ENCODE peak calls at places on chromosomes 16 and 17, in seven cellular contexts. One of them, this sample, is unnamed.

GRCh38 chr17:57110579-57111367 is 25.7 kb downstream of the AKAP1 start:
- DNase-seq in Caco-2: no peak
- DNase-seq in testis: no peak
- DNase-seq in thoracic aorta: no peak
- DNase-seq in CD8-positive, alpha-beta T cell: no peak
- DNase-seq in mucosa of descending colon: no peak
- DNase-seq in DND-41: no peak
- DNase-seq in this sample: no peak

GRCh38 chr16:27639588-27640276 is 89.8 kb downstream of the KATNIP start:
- DNase-seq in Caco-2: peak; percentile 52
- DNase-seq in testis: peak; percentile 56
- DNase-seq in thoracic aorta: no peak
- DNase-seq in CD8-positive, alpha-beta T cell: no peak
- DNase-seq in mucosa of descending colon: peak; percentile 65
- DNase-seq in DND-41: peak; percentile 45
- DNase-seq in this sample: no peak

GRCh38 chr16:81838794-81839193 is 59.7 kb downstream of the PLCG2 start:
- DNase-seq in Caco-2: no peak
- DNase-seq in testis: no peak
- DNase-seq in thoracic aorta: no peak
- DNase-seq in CD8-positive, alpha-beta T cell: no peak
- DNase-seq in mucosa of descending colon: no peak
- DNase-seq in DND-41: no peak
- DNase-seq in this sample: no peak

GRCh38 chr16:11211977-11212818 is 43.8 kb downstream of the SOCS1 start:
- DNase-seq in Caco-2: no peak
- DNase-seq in testis: no peak
- DNase-seq in thoracic aorta: no peak
- DNase-seq in CD8-positive, alpha-beta T cell: no peak
- DNase-seq in mucosa of descending colon: no peak
- DNase-seq in DND-41: no peak
- DNase-seq in this sample: no peak

GRCh38 chr16:89922884-89923639 is at the start of gene TUBB3:
- DNase-seq in Caco-2: peak; percentile 90
- DNase-seq in testis: peak; percentile 77
- DNase-seq in thoracic aorta: no peak
- DNase-seq in CD8-positive, alpha-beta T cell: no peak
- DNase-seq in mucosa of descending colon: peak; percentile 69
- DNase-seq in DND-41: no peak
- DNase-seq in this sample: peak; percentile 41

GRCh38 chr17:21214777-21215541 is 998 bp upstream of the TMEM11 start:
- DNase-seq in Caco-2: no peak
- DNase-seq in testis: no peak
- DNase-seq in thoracic aorta: no peak
- DNase-seq in CD8-positive, alpha-beta T cell: no peak
- DNase-seq in mucosa of descending colon: peak; percentile 25
- DNase-seq in DND-41: peak; percentile 41
- DNase-seq in this sample: no peak

GRCh38 chr17:74529243-74529642 is 2.0 kb downstream of the CD300LB start:
- DNase-seq in Caco-2: no peak
- DNase-seq in testis: peak; percentile 7
- DNase-seq in thoracic aorta: no peak
- DNase-seq in CD8-positive, alpha-beta T cell: no peak
- DNase-seq in mucosa of descending colon: no peak
- DNase-seq in DND-41: no peak
- DNase-seq in this sample: no peak

GRCh38 chr17:39668141-39668924 is at the start of gene PNMT:
- DNase-seq in Caco-2: peak; percentile 85
- DNase-seq in testis: peak; percentile 82
- DNase-seq in thoracic aorta: no peak
- DNase-seq in CD8-positive, alpha-beta T cell: peak; percentile 54
- DNase-seq in mucosa of descending colon: peak; percentile 86
- DNase-seq in DND-41: no peak
- DNase-seq in this sample: peak; percentile 57

GRCh38 chr16:25734473-25735100 is 42.8 kb downstream of the HS3ST4 start:
- DNase-seq in Caco-2: no peak
- DNase-seq in testis: no peak
- DNase-seq in thoracic aorta: no peak
- DNase-seq in CD8-positive, alpha-beta T cell: no peak
- DNase-seq in mucosa of descending colon: no peak
- DNase-seq in DND-41: no peak
- DNase-seq in this sample: no peak

GRCh38 chr17:80474231-80474932 is 2.0 kb downstream of the NPTX1 start:
- DNase-seq in Caco-2: peak; percentile 65
- DNase-seq in testis: no peak
- DNase-seq in thoracic aorta: no peak
- DNase-seq in CD8-positive, alpha-beta T cell: no peak
- DNase-seq in mucosa of descending colon: no peak
- DNase-seq in DND-41: no peak
- DNase-seq in this sample: no peak

GRCh38 chr17:37527249-37527851 is 37.7 kb downstream of the DUSP14 start:
- DNase-seq in Caco-2: peak; percentile 70
- DNase-seq in testis: no peak
- DNase-seq in thoracic aorta: no peak
- DNase-seq in CD8-positive, alpha-beta T cell: no peak
- DNase-seq in mucosa of descending colon: peak; percentile 32
- DNase-seq in DND-41: peak; percentile 42
- DNase-seq in this sample: no peak

GRCh38 chr17:74374786-74375185 is 7.5 kb downstream of the GPR142 start:
- DNase-seq in Caco-2: no peak
- DNase-seq in testis: no peak
- DNase-seq in thoracic aorta: no peak
- DNase-seq in CD8-positive, alpha-beta T cell: no peak
- DNase-seq in mucosa of descending colon: no peak
- DNase-seq in DND-41: no peak
- DNase-seq in this sample: no peak

GRCh38 chr17:35947156-35947585 is 3.7 kb upstream of the LYZL6 start:
- DNase-seq in Caco-2: peak; percentile 76
- DNase-seq in testis: peak; percentile 60
- DNase-seq in thoracic aorta: no peak
- DNase-seq in CD8-positive, alpha-beta T cell: peak; percentile 29
- DNase-seq in mucosa of descending colon: peak; percentile 71
- DNase-seq in DND-41: peak; percentile 67
- DNase-seq in this sample: peak; percentile 11

GRCh38 chr16:88063201-88063773 is 112.1 kb downstream of the BANP start:
- DNase-seq in Caco-2: no peak
- DNase-seq in testis: peak; percentile 38
- DNase-seq in thoracic aorta: no peak
- DNase-seq in CD8-positive, alpha-beta T cell: no peak
- DNase-seq in mucosa of descending colon: no peak
- DNase-seq in DND-41: no peak
- DNase-seq in this sample: no peak

GRCh38 chr16:30186782-30187555 is 3.6 kb downstream of the CORO1A start:
- DNase-seq in Caco-2: peak; percentile 37
- DNase-seq in testis: peak; percentile 61
- DNase-seq in thoracic aorta: no peak
- DNase-seq in CD8-positive, alpha-beta T cell: peak; percentile 82
- DNase-seq in mucosa of descending colon: peak; percentile 92
- DNase-seq in DND-41: peak; percentile 63
- DNase-seq in this sample: peak; percentile 92

GRCh38 chr16:87966685-87967185 is 15.5 kb downstream of the BANP start:
- DNase-seq in Caco-2: no peak
- DNase-seq in testis: no peak
- DNase-seq in thoracic aorta: no peak
- DNase-seq in CD8-positive, alpha-beta T cell: no peak
- DNase-seq in mucosa of descending colon: peak; percentile 64
- DNase-seq in DND-41: no peak
- DNase-seq in this sample: no peak

GRCh38 chr16:29836623-29837022 is 16.4 kb downstream of the MVP start:
- DNase-seq in Caco-2: no peak
- DNase-seq in testis: no peak
- DNase-seq in thoracic aorta: no peak
- DNase-seq in CD8-positive, alpha-beta T cell: no peak
- DNase-seq in mucosa of descending colon: no peak
- DNase-seq in DND-41: no peak
- DNase-seq in this sample: no peak

GRCh38 chr17:46013127-46013501 is 14.1 kb downstream of the STH start:
- DNase-seq in Caco-2: no peak
- DNase-seq in testis: no peak
- DNase-seq in thoracic aorta: no peak
- DNase-seq in CD8-positive, alpha-beta T cell: no peak
- DNase-seq in mucosa of descending colon: no peak
- DNase-seq in DND-41: no peak
- DNase-seq in this sample: no peak

GRCh38 chr17:80362428-80363119 is 52.4 kb upstream of the ENDOV start:
- DNase-seq in Caco-2: no peak
- DNase-seq in testis: peak; percentile 60
- DNase-seq in thoracic aorta: no peak
- DNase-seq in CD8-positive, alpha-beta T cell: no peak
- DNase-seq in mucosa of descending colon: no peak
- DNase-seq in DND-41: no peak
- DNase-seq in this sample: no peak

GRCh38 chr17:8843344-8843743 is 24.1 kb downstream of the PIK3R6 start:
- DNase-seq in Caco-2: no peak
- DNase-seq in testis: no peak
- DNase-seq in thoracic aorta: no peak
- DNase-seq in CD8-positive, alpha-beta T cell: no peak
- DNase-seq in mucosa of descending colon: no peak
- DNase-seq in DND-41: no peak
- DNase-seq in this sample: no peak

GRCh38 chr17:81387235-81388060 is 7.8 kb upstream of the BAHCC1 start:
- DNase-seq in Caco-2: peak; percentile 74
- DNase-seq in testis: no peak
- DNase-seq in thoracic aorta: no peak
- DNase-seq in CD8-positive, alpha-beta T cell: no peak
- DNase-seq in mucosa of descending colon: peak; percentile 78
- DNase-seq in DND-41: peak; percentile 16
- DNase-seq in this sample: no peak

GRCh38 chr16:1308036-1308976 is 1.1 kb upstream of the UBE2I start:
- DNase-seq in Caco-2: no peak
- DNase-seq in testis: no peak
- DNase-seq in thoracic aorta: no peak
- DNase-seq in CD8-positive, alpha-beta T cell: no peak
- DNase-seq in mucosa of descending colon: no peak
- DNase-seq in DND-41: no peak
- DNase-seq in this sample: no peak

GRCh38 chr17:67139784-67140665 is 95.7 kb downstream of the CACNG1 start:
- DNase-seq in Caco-2: peak; percentile 15
- DNase-seq in testis: peak; percentile 36
- DNase-seq in thoracic aorta: no peak
- DNase-seq in CD8-positive, alpha-beta T cell: no peak
- DNase-seq in mucosa of descending colon: no peak
- DNase-seq in DND-41: no peak
- DNase-seq in this sample: no peak

GRCh38 chr17:7687908-7688807 is at the start of gene WRAP53:
- DNase-seq in Caco-2: peak; percentile 92
- DNase-seq in testis: peak; percentile 99
- DNase-seq in thoracic aorta: peak; percentile 94
- DNase-seq in CD8-positive, alpha-beta T cell: peak; percentile 96
- DNase-seq in mucosa of descending colon: peak; percentile 99
- DNase-seq in DND-41: peak; percentile 98
- DNase-seq in this sample: peak; percentile 83

GRCh38 chr16:75052481-75053211 is 53.8 kb downstream of the ZNRF1 start:
- DNase-seq in Caco-2: peak; percentile 27
- DNase-seq in testis: no peak
- DNase-seq in thoracic aorta: no peak
- DNase-seq in CD8-positive, alpha-beta T cell: no peak
- DNase-seq in mucosa of descending colon: peak; percentile 38
- DNase-seq in DND-41: no peak
- DNase-seq in this sample: no peak

GRCh38 chr17:20012137-20012536 is 3.0 kb downstream of the SPECC1 start:
- DNase-seq in Caco-2: no peak
- DNase-seq in testis: no peak
- DNase-seq in thoracic aorta: no peak
- DNase-seq in CD8-positive, alpha-beta T cell: no peak
- DNase-seq in mucosa of descending colon: no peak
- DNase-seq in DND-41: no peak
- DNase-seq in this sample: no peak

GRCh38 chr16:74999208-74999682 is 421 bp downstream of the ZNRF1 start:
- DNase-seq in Caco-2: peak; percentile 54
- DNase-seq in testis: peak; percentile 26
- DNase-seq in thoracic aorta: no peak
- DNase-seq in CD8-positive, alpha-beta T cell: peak; percentile 13
- DNase-seq in mucosa of descending colon: peak; percentile 30
- DNase-seq in DND-41: peak; percentile 46
- DNase-seq in this sample: peak; percentile 20

GRCh38 chr16:10988164-10988803 is 43.9 kb downstream of the CLEC16A start:
- DNase-seq in Caco-2: no peak
- DNase-seq in testis: no peak
- DNase-seq in thoracic aorta: no peak
- DNase-seq in CD8-positive, alpha-beta T cell: no peak
- DNase-seq in mucosa of descending colon: no peak
- DNase-seq in DND-41: peak; percentile 63
- DNase-seq in this sample: no peak

GRCh38 chr16:1780677-1781072 is 1.7 kb downstream of the SPSB3 start:
- DNase-seq in Caco-2: no peak
- DNase-seq in testis: no peak
- DNase-seq in thoracic aorta: no peak
- DNase-seq in CD8-positive, alpha-beta T cell: no peak
- DNase-seq in mucosa of descending colon: no peak
- DNase-seq in DND-41: no peak
- DNase-seq in this sample: no peak

GRCh38 chr16:35841632-35842031 is 2382.2 kb downstream of the TP53TG3F start:
- DNase-seq in Caco-2: no peak
- DNase-seq in testis: no peak
- DNase-seq in thoracic aorta: no peak
- DNase-seq in CD8-positive, alpha-beta T cell: no peak
- DNase-seq in mucosa of descending colon: no peak
- DNase-seq in DND-41: no peak
- DNase-seq in this sample: no peak
- H3K9me3 ChIP-seq in Caco-2: no peaks in the 10 kb centered on the region
- H3K9me3 ChIP-seq in testis: no peaks in the 10 kb centered on the region
- H3K9me3 ChIP-seq in thoracic aorta: no peaks in the 10 kb centered on the region
- H3K9me3 ChIP-seq in CD8-positive, alpha-beta T cell: no peaks in the 10 kb centered on the region
- H3K9me3 ChIP-seq in mucosa of descending colon: peaks cover 66% of the 10 kb centered on the region
- H3K9me3 ChIP-seq in DND-41: peaks cover 6% of the 10 kb centered on the region
- H3K9me3 ChIP-seq in this sample: no peaks in the 10 kb centered on the region

GRCh38 chr17:27065588-27065987 is 228.3 kb upstream of the WSB1 start:
- DNase-seq in Caco-2: no peak
- DNase-seq in testis: no peak
- DNase-seq in thoracic aorta: no peak
- DNase-seq in CD8-positive, alpha-beta T cell: no peak
- DNase-seq in mucosa of descending colon: no peak
- DNase-seq in DND-41: no peak
- DNase-seq in this sample: no peak
- H3K9me3 ChIP-seq in Caco-2: no peaks in the 10 kb centered on the region
- H3K9me3 ChIP-seq in testis: no peaks in the 10 kb centered on the region
- H3K9me3 ChIP-seq in thoracic aorta: no peaks in the 10 kb centered on the region
- H3K9me3 ChIP-seq in CD8-positive, alpha-beta T cell: no peaks in the 10 kb centered on the region
- H3K9me3 ChIP-seq in mucosa of descending colon: peaks cover 8% of the 10 kb centered on the region
- H3K9me3 ChIP-seq in DND-41: no peaks in the 10 kb centered on the region
- H3K9me3 ChIP-seq in this sample: no peaks in the 10 kb centered on the region

GRCh38 chr17:70205386-70205785 is 36.1 kb downstream of the KCNJ2 start:
- DNase-seq in Caco-2: no peak
- DNase-seq in testis: no peak
- DNase-seq in thoracic aorta: no peak
- DNase-seq in CD8-positive, alpha-beta T cell: no peak
- DNase-seq in mucosa of descending colon: no peak
- DNase-seq in DND-41: no peak
- DNase-seq in this sample: no peak
- H3K9me3 ChIP-seq in Caco-2: no peaks in the 10 kb centered on the region
- H3K9me3 ChIP-seq in testis: no peaks in the 10 kb centered on the region
- H3K9me3 ChIP-seq in thoracic aorta: no peaks in the 10 kb centered on the region
- H3K9me3 ChIP-seq in CD8-positive, alpha-beta T cell: no peaks in the 10 kb centered on the region
- H3K9me3 ChIP-seq in mucosa of descending colon: no peaks in the 10 kb centered on the region
- H3K9me3 ChIP-seq in DND-41: no peaks in the 10 kb centered on the region
- H3K9me3 ChIP-seq in this sample: peaks cover 2% of the 10 kb centered on the region

DNA sequence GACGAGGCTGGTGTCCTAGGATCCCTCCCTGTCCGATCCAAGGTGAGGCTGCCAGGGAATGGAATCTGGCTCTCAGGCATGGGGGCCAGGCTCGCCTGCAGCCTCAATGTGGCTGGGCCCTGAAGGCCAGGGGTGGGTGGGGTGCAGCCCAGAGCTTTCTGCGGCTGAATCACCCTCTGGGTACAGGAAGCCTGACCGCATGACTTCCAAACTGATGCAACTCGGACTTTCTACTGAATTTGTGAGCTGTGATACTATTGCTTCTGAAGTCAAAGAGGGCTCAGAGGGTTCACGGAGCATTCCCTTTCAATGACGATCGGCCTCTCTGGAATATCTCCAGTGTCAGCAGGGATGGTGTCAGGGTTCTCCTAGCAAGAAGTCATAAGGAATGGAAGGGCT is 123.7 kb downstream of the METRNL start:
- DNase-seq in Caco-2: no peak
- DNase-seq in testis: peak; percentile 61
- DNase-seq in thoracic aorta: peak; percentile 12
- DNase-seq in CD8-positive, alpha-beta T cell: no peak
- DNase-seq in mucosa of descending colon: peak; percentile 50
- DNase-seq in DND-41: peak; percentile 2
- DNase-seq in this sample: no peak
- H3K9me3 ChIP-seq in Caco-2: no peaks in the 10 kb centered on the region
- H3K9me3 ChIP-seq in testis: no peaks in the 10 kb centered on the region
- H3K9me3 ChIP-seq in thoracic aorta: no peaks in the 10 kb centered on the region
- H3K9me3 ChIP-seq in CD8-positive, alpha-beta T cell: no peaks in the 10 kb centered on the region
- H3K9me3 ChIP-seq in mucosa of descending colon: no peaks in the 10 kb centered on the region
- H3K9me3 ChIP-seq in DND-41: no peaks in the 10 kb centered on the region
- H3K9me3 ChIP-seq in this sample: no peaks in the 10 kb centered on the region